ENCODE peak calls at places on chromosomes 6 and 20, in seven cellular contexts. N is lower leg skin, B is A549, V is GM23338, Q is thoracic aorta, F is tibial nerve, G is GM06990. K is an unnamed sample.

GRCh38 chr6:140845666-140846065 is 1287.1 kb upstream of the GJE1 start:
- DNase-seq in F (no peak), Q (no peak), N (no peak), B (no peak), G (no peak), V (no peak), K (no peak)

GRCh38 chr6:21826031-21826430 is 232.5 kb downstream of the SOX4 start:
- DNase-seq in G (no peak), Q (no peak), N (no peak), B (peak), F (no peak), V (peak), K (no peak)

GRCh38 chr6:31396422-31397152 is 6.8 kb upstream of the MICA start:
- DNase-seq in Q (no peak), B (peak), V (peak), N (peak), F (peak), G (peak), K (peak)

GRCh38 chr20:32091888-32092346 is 17.6 kb upstream of the TM9SF4 start:
- DNase-seq in N (peak), G (peak), V (peak), Q (peak), F (peak), B (peak), K (peak)

GRCh38 chr6:35494161-35494563 is 2.7 kb downstream of the TEAD3 start:
- DNase-seq in F (no peak), B (no peak), N (no peak), Q (no peak), G (no peak), V (peak), K (no peak)

GRCh38 chr6:72552938-72553337 is 68.9 kb upstream of the KCNQ5 start:
- DNase-seq in Q (no peak), B (no peak), V (no peak), G (no peak), F (no peak), N (no peak), K (no peak)

GRCh38 chr6:35893246-35893645 is 27.7 kb downstream of the SRPK1 start:
- DNase-seq in F (no peak), G (no peak), N (no peak), B (no peak), Q (no peak), V (no peak), K (no peak)

GRCh38 chr20:40010483-40010882 is 678.6 kb downstream of the MAFB start:
- DNase-seq in B (no peak), G (no peak), F (no peak), V (no peak), N (no peak), Q (no peak), K (no peak)

GRCh38 chr6:16400248-16400760 is 161.9 kb downstream of the GMPR start:
- DNase-seq in G (no peak), V (no peak), N (no peak), Q (no peak), B (no peak), F (no peak), K (no peak)

GRCh38 chr6:149846321-149846720 is 17.8 kb downstream of the LRP11 start:
- DNase-seq in V (no peak), F (no peak), G (no peak), B (no peak), Q (no peak), N (no peak), K (no peak)

GRCh38 chr6:52984247-52984646 is 10.8 kb downstream of the GSTA4 start:
- DNase-seq in B (no peak), F (no peak), V (no peak), Q (no peak), N (no peak), G (peak), K (no peak)

GRCh38 chr20:41135187-41135887 is 2.0 kb upstream of the PLCG1 start:
- DNase-seq in F (no peak), V (peak), N (no peak), G (no peak), B (peak), Q (no peak), K (peak)

GRCh38 chr6:156102129-156102528 is 646.5 kb upstream of the NOX3 start:
- DNase-seq in F (no peak), V (peak), Q (no peak), B (peak), N (no peak), G (no peak), K (no peak)

GRCh38 chr6:74343804-74344203 is 647.8 kb downstream of the CD109 start:
- DNase-seq in N (no peak), V (no peak), G (no peak), B (peak), F (no peak), Q (no peak), K (no peak)

GRCh38 chr6:166253277-166254229 is 54.6 kb downstream of the PRR18 start:
- DNase-seq in F (no peak), B (no peak), G (no peak), Q (no peak), V (peak), N (no peak), K (peak)

GRCh38 chr20:44725852-44726251 is 10.7 kb downstream of the CCN5 start:
- DNase-seq in Q (no peak), N (no peak), B (no peak), V (no peak), F (no peak), G (no peak), K (no peak)

GRCh38 chr6:133502451-133503259 is 261.5 kb downstream of the EYA4 start:
- DNase-seq in Q (peak), V (no peak), F (no peak), N (peak), B (no peak), G (no peak), K (no peak)

GRCh38 chr20:1664911-1665310 is 7.3 kb upstream of the SIRPG start:
- DNase-seq in G (peak), F (no peak), B (no peak), Q (no peak), N (no peak), V (no peak), K (peak)

GRCh38 chr6:107560657-107561056 is 70.7 kb downstream of the SOBP start:
- DNase-seq in N (no peak), F (no peak), Q (no peak), B (no peak), V (peak), G (no peak), K (no peak)

GRCh38 chr6:43983632-43984031 is 143.6 kb downstream of the MRPL14 start:
- DNase-seq in V (no peak), F (no peak), Q (no peak), N (no peak), B (no peak), G (no peak), K (no peak)

GRCh38 chr6:14021449-14021848 is 96.1 kb upstream of the CD83 start:
- DNase-seq in V (no peak), G (no peak), F (no peak), Q (no peak), N (no peak), B (no peak), K (no peak)

GRCh38 chr6:55886185-55886836 is 10.9 kb upstream of the BMP5 start:
- DNase-seq in Q (no peak), N (no peak), V (peak), F (no peak), B (no peak), G (no peak), K (no peak)

GRCh38 chr20:9966966-9967365 is 67.8 kb upstream of the ANKEF1 start:
- DNase-seq in G (no peak), N (no peak), Q (no peak), F (no peak), V (peak), B (peak), K (no peak)

GRCh38 chr6:165232277-165232654 is 77.1 kb downstream of the C6orf118 start:
- DNase-seq in V (no peak), B (no peak), N (no peak), Q (no peak), G (no peak), F (no peak), K (no peak)

GRCh38 chr6:1199981-1200637 is 111.8 kb upstream of the FOXQ1 start:
- DNase-seq in G (no peak), V (no peak), Q (no peak), B (no peak), N (no peak), F (no peak), K (no peak)

GRCh38 chr6:53437557-53438202 is 88.9 kb upstream of the ELOVL5 start:
- DNase-seq in N (no peak), Q (no peak), V (peak), G (peak), F (no peak), B (peak), K (peak)

DNA sequence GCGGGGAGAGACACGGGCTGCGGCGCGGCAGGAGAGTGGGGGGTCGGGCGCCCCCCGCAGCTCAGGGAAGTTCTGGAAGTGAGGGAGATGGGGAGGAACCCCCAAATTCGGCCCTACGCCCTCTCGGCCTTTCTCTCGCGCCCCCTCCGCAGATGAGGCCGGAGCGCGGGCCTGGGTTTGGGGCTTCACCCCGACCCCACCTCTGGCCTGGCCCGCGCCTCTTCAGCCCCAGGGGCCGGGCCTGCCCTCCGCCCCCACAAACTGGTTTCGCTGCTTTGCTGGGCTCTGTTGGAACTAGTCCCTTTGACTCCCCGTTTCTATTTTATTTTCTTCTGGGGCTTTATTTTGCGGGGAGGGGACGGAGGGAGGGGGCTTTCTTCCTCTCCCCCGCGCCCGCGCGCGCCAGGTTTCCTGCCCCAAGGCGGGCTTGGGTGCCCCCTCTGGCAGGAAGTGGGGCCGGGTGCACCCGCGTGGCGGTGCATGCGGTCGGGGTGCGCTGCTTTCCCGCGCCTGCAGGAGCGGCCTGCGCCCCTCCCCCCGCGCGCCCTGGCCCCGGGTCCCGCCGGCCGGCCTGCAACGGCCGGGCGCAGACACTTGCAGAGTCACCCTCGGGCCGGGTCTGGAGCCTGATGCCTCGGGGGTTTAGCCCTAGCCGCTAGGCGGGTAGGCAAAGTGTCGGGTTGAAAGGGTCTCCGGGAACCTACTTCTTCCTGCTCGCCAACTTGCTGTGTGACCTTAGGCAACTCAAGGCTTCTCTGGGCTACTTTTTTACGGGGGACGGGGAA is 1.2 kb downstream of the HMGA1 start:
- DNase-seq in F (no peak), B (peak), N (peak), Q (no peak), G (peak), V (peak), K (peak)
- TF ChIP-seq CTCF in F (peak), B (no peak), N (no peak), Q (no peak), G (peak), V (peak), K (peak)

GRCh38 chr6:27007020-27007419 is 240.5 kb upstream of the PRSS16 start:
- DNase-seq in N (no peak), Q (no peak), V (no peak), F (no peak), B (no peak), G (no peak), K (no peak)
- TF ChIP-seq CTCF in N (no peak), Q (no peak), V (no peak), F (no peak), B (no peak), G (no peak), K (no peak)

DNA sequence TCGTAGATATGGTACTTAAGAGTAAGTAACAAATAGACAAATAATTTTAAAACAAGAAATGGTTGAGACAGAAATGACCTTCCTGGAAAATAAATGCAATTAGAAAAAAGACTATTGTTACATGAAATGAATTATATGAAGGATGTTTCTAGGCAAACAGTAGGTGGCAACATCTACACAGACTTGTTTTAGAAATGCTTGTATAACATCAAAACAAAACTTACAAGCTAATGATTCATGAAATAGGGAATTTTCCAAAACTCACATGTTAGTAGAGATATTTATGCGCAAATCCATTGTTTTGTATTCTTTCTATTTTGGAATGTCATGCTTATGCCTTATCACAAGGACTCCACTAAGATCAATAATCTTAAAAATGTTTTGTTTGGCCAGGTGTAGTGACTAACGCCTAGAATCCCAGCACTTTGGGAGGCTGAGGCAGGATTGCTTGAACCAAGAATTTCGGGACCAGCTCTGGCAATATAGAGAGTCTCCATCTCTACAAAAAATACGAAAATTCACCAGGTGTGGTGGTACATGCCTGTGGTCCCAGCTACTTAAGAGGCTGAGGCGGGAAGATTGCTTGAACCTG is 32.3 kb upstream of the LGSN start:
- DNase-seq in F (no peak), Q (no peak), G (peak), V (peak), N (no peak), B (no peak), K (peak)
- TF ChIP-seq CTCF in F (peak), Q (no peak), G (peak), V (peak), N (no peak), B (peak), K (no peak)

GRCh38 chr6:48111143-48111506 is at the start of gene PTCHD4:
- DNase-seq in G (no peak), N (no peak), F (no peak), B (no peak), V (peak), Q (no peak), K (no peak)
- TF ChIP-seq CTCF in G (no peak), N (no peak), F (no peak), B (no peak), V (no peak), Q (no peak), K (no peak)

DNA sequence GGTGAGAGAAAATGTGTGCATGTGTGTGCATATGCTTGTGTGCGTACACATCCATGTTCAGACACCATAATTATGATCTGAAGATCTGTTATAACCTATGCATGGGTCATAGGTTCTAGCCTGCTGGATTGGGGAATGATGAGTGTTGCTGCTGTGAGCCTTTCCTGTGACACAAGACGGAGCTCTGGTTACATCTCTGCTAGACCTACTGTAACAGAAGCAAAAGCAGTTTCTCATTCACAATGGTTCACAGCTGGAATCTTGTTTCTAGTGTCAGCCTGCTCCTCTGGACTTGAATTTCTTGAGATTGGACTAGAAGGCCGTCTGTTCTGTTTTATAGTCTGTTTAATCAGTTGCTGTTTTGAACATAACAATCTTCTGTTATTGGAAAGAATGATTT is 40.1 kb downstream of the DEFB114 start:
- DNase-seq in V (peak), B (no peak), G (no peak), Q (no peak), F (no peak), N (no peak), K (no peak)
- TF ChIP-seq CTCF in V (no peak), B (no peak), G (peak), Q (no peak), F (no peak), N (no peak), K (no peak)

GRCh38 chr20:37519508-37520416 is 1.3 kb upstream of the NNAT start:
- DNase-seq in Q (no peak), B (no peak), G (no peak), N (peak), V (peak), F (no peak), K (peak)
- TF ChIP-seq CTCF in Q (no peak), B (no peak), G (no peak), N (no peak), V (no peak), F (no peak), K (no peak)

GRCh38 chr6:37314803-37315515 is 38.8 kb upstream of the RNF8 start:
- DNase-seq in G (peak), N (no peak), F (no peak), B (peak), V (peak), Q (no peak), K (peak)
- TF ChIP-seq CTCF in G (peak), N (no peak), F (no peak), B (peak), V (peak), Q (no peak), K (peak)

GRCh38 chr6:111256646-111257045 is 169.3 kb downstream of the SLC16A10 start:
- DNase-seq in Q (no peak), G (no peak), F (no peak), N (no peak), B (no peak), V (no peak), K (no peak)
- TF ChIP-seq CTCF in Q (no peak), G (no peak), F (no peak), N (no peak), B (peak), V (no peak), K (no peak)

GRCh38 chr20:58028123-58028522 is 200.3 kb downstream of the ANKRD60 start:
- DNase-seq in G (no peak), F (no peak), Q (no peak), N (peak), V (peak), B (no peak), K (no peak)
- TF ChIP-seq CTCF in G (no peak), F (no peak), Q (no peak), N (no peak), V (peak), B (peak), K (no peak)

DNA sequence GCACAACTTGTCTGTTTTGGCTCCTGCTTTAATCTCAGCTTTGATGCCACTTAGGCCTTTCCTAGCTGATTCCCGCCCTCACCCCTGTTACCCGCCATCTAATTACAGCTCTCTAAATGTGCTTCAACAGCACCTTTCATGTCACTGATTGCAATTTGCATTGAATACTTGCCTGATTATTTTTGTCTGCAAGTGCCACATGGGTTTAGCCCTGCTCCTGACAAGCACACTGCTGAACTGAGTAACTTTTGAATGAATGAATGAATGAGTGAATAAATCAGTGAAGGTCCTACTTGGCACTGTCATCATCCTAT is 591 bp upstream of the DCBLD1 start:
- DNase-seq in Q (no peak), N (no peak), G (no peak), B (no peak), V (peak), F (no peak), K (peak)
- TF ChIP-seq CTCF in Q (no peak), N (no peak), G (no peak), B (no peak), V (no peak), F (no peak), K (no peak)